ENCODE peak calls at places on chromosomes 11 and 22, in six cellular contexts. One of them, this sample, is unnamed.

GRCh38 chr11:7640826-7641225 is 32.5 kb downstream of the CYB5R2 start:
- DNase-seq in mucosa of gallbladder: peak
- DNase-seq in A549: no peak
- DNase-seq in heart right ventricle: no peak
- DNase-seq in astrocyte of the spinal cord: no peak
- DNase-seq in HEK293T: no peak
- DNase-seq in this sample: no peak

GRCh38 chr11:77381749-77382693 is 80.5 kb upstream of the GDPD4 start:
- DNase-seq in astrocyte of the spinal cord: peak
- DNase-seq in heart right ventricle: no peak
- DNase-seq in HEK293T: no peak
- DNase-seq in mucosa of gallbladder: no peak
- DNase-seq in A549: no peak
- DNase-seq in this sample: no peak

GRCh38 chr22:50635591-50635990 is 7.6 kb upstream of the ARSA start:
- DNase-seq in mucosa of gallbladder: no peak
- DNase-seq in HEK293T: no peak
- DNase-seq in astrocyte of the spinal cord: no peak
- DNase-seq in A549: no peak
- DNase-seq in heart right ventricle: no peak
- DNase-seq in this sample: no peak

GRCh38 chr11:88552377-88553029 is 215.0 kb upstream of the CTSC start:
- DNase-seq in mucosa of gallbladder: peak
- DNase-seq in A549: peak
- DNase-seq in HEK293T: peak
- DNase-seq in heart right ventricle: no peak
- DNase-seq in astrocyte of the spinal cord: no peak
- DNase-seq in this sample: peak

GRCh38 chr11:70070736-70071135 is 7.4 kb upstream of the ANO1 start:
- DNase-seq in astrocyte of the spinal cord: no peak
- DNase-seq in HEK293T: no peak
- DNase-seq in heart right ventricle: peak
- DNase-seq in A549: no peak
- DNase-seq in mucosa of gallbladder: no peak
- DNase-seq in this sample: no peak

GRCh38 chr11:68524681-68525080 is 64.1 kb downstream of the PPP6R3 start:
- DNase-seq in HEK293T: no peak
- DNase-seq in A549: no peak
- DNase-seq in astrocyte of the spinal cord: no peak
- DNase-seq in mucosa of gallbladder: no peak
- DNase-seq in heart right ventricle: no peak
- DNase-seq in this sample: no peak

GRCh38 chr22:44172370-44173108 is 8.2 kb upstream of the PARVG start:
- DNase-seq in A549: no peak
- DNase-seq in heart right ventricle: peak
- DNase-seq in HEK293T: no peak
- DNase-seq in mucosa of gallbladder: peak
- DNase-seq in astrocyte of the spinal cord: no peak
- DNase-seq in this sample: peak

GRCh38 chr11:120612363-120613263 is 101.1 kb downstream of the GRIK4 start:
- DNase-seq in A549: peak
- DNase-seq in HEK293T: no peak
- DNase-seq in astrocyte of the spinal cord: no peak
- DNase-seq in heart right ventricle: peak
- DNase-seq in mucosa of gallbladder: peak
- DNase-seq in this sample: no peak

GRCh38 chr11:95218149-95218548 is 12.9 kb downstream of the SESN3 start:
- DNase-seq in HEK293T: no peak
- DNase-seq in mucosa of gallbladder: no peak
- DNase-seq in heart right ventricle: no peak
- DNase-seq in A549: no peak
- DNase-seq in astrocyte of the spinal cord: no peak
- DNase-seq in this sample: no peak

GRCh38 chr22:29846290-29846689 is 8.2 kb upstream of the ASCC2 start:
- DNase-seq in A549: no peak
- DNase-seq in astrocyte of the spinal cord: no peak
- DNase-seq in heart right ventricle: no peak
- DNase-seq in HEK293T: no peak
- DNase-seq in mucosa of gallbladder: no peak
- DNase-seq in this sample: no peak

GRCh38 chr11:19597876-19598275 is 114.8 kb upstream of the NAV2 start:
- DNase-seq in A549: no peak
- DNase-seq in astrocyte of the spinal cord: no peak
- DNase-seq in HEK293T: no peak
- DNase-seq in heart right ventricle: no peak
- DNase-seq in mucosa of gallbladder: no peak
- DNase-seq in this sample: no peak

GRCh38 chr22:17562906-17563870 is at the start of gene SLC25A18:
- DNase-seq in astrocyte of the spinal cord: no peak
- DNase-seq in HEK293T: peak
- DNase-seq in heart right ventricle: peak
- DNase-seq in A549: no peak
- DNase-seq in mucosa of gallbladder: peak
- DNase-seq in this sample: no peak

GRCh38 chr11:133911169-133911568 is 45.6 kb downstream of the IGSF9B start:
- DNase-seq in HEK293T: peak
- DNase-seq in A549: peak
- DNase-seq in heart right ventricle: no peak
- DNase-seq in mucosa of gallbladder: no peak
- DNase-seq in astrocyte of the spinal cord: no peak
- DNase-seq in this sample: peak

GRCh38 chr11:114846040-114846791 is 167.9 kb downstream of the NXPE2 start:
- DNase-seq in astrocyte of the spinal cord: peak
- DNase-seq in A549: peak
- DNase-seq in heart right ventricle: peak
- DNase-seq in mucosa of gallbladder: no peak
- DNase-seq in HEK293T: no peak
- DNase-seq in this sample: no peak